ENCODE peak calls at places on chromosomes 12 and 14, in four cellular contexts. F is GM12865, I is A673, G is left ventricle myocardium inferior. T is an unnamed sample.

GRCh38 chr12:104136577-104136976 is 1.4 kb downstream of the NFYB start:
- DNase-seq in G (no peak), F (no peak), I (peak), T (no peak)

GRCh38 chr12:105987687-105988035 is 151.1 kb downstream of the NUAK1 start:
- DNase-seq in F (no peak), I (no peak), G (no peak), T (no peak)

GRCh38 chr12:122651520-122652224 is 51.5 kb downstream of the HCAR2 start:
- DNase-seq in G (no peak), I (no peak), F (no peak), T (no peak)

GRCh38 chr12:109331546-109331945 is 16.2 kb upstream of the MYO1H start:
- DNase-seq in I (no peak), G (no peak), F (no peak), T (no peak)

GRCh38 chr14:89428556-89429196 is 11.6 kb upstream of the FOXN3 start:
- DNase-seq in G (no peak), I (no peak), F (no peak), T (no peak)

GRCh38 chr14:24366664-24367505 is 1.1 kb upstream of the NFATC4 start:
- DNase-seq in I (peak), F (peak), G (peak), T (peak)

GRCh38 chr14:103629503-103630121 is 601 bp downstream of the KLC1 start:
- DNase-seq in G (peak), I (peak), F (peak), T (peak)

GRCh38 chr12:67161322-67161918 is 107.7 kb upstream of the CAND1 start:
- DNase-seq in G (no peak), I (peak), F (peak), T (peak)

GRCh38 chr12:53480425-53481107 is 18.7 kb downstream of the MAP3K12 start:
- DNase-seq in I (no peak), G (no peak), F (no peak), T (no peak)

GRCh38 chr12:42482086-42482819 is 107.3 kb downstream of the PRICKLE1 start:
- DNase-seq in F (no peak), G (peak), I (no peak), T (no peak)

GRCh38 chr12:51118706-51119105 is 35.3 kb upstream of the CSRNP2 start:
- DNase-seq in F (no peak), G (no peak), I (no peak), T (no peak)

GRCh38 chr12:106586803-106587684 is 4.2 kb downstream of the RFX4 start:
- DNase-seq in I (no peak), G (no peak), F (no peak), T (no peak)

GRCh38 chr12:117208811-117209455 is 18.7 kb upstream of the FBXO21 start:
- DNase-seq in F (no peak), G (no peak), I (no peak), T (no peak)

GRCh38 chr14:25039933-25040332 is 10.0 kb downstream of the STXBP6 start:
- DNase-seq in F (no peak), G (no peak), I (no peak), T (no peak)

GRCh38 chr12:13836116-13836515 is 145.3 kb downstream of the GRIN2B start:
- DNase-seq in F (no peak), I (no peak), G (no peak), T (no peak)

GRCh38 chr14:100538566-100539318 is 48.5 kb downstream of the BEGAIN start:
- DNase-seq in G (peak), I (no peak), F (no peak), T (no peak)

GRCh38 chr12:53063708-53064612 is 14.1 kb downstream of the TNS2 start:
- DNase-seq in G (peak), I (no peak), F (no peak), T (no peak)

GRCh38 chr14:90058876-90059458 is 2.8 kb upstream of the KCNK13 start:
- DNase-seq in F (no peak), G (no peak), I (no peak), T (no peak)

GRCh38 chr14:46051801-46052200 is 599.8 kb downstream of the RPL10L start:
- DNase-seq in I (no peak), F (no peak), G (no peak), T (no peak)

GRCh38 chr14:46053221-46053620 is 598.4 kb downstream of the RPL10L start:
- DNase-seq in G (no peak), I (no peak), F (no peak), T (no peak)

DNA sequence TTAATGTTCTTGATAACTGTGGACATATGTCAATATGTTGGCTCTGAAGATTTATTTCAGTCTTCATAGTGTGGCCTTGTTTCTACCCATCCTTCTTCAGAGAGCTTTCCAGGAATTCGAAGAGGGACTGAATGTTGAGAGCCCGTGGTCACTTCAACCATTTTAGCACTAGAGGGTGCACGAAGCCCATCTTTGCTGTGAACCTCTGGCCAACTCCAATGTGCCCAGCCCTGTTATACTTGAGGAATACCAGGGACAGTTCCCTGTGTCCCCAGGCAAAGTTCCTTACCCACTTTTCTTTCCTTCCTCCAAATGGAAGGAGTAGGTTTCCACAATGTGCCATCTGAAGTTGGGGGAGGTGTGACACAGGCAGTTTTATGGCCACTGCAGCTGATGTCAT is 603.5 kb downstream of the RPL10L start:
- DNase-seq in G (no peak), F (peak), I (peak), T (no peak)
- TF ChIP-seq CTCF in G (no peak), F (peak), I (peak), T (peak)

GRCh38 chr12:125332900-125333299 is 267.7 kb downstream of the AACS start:
- DNase-seq in G (no peak), I (no peak), F (no peak), T (no peak)
- TF ChIP-seq CTCF in G (no peak), I (peak), F (peak), T (no peak)

DNA sequence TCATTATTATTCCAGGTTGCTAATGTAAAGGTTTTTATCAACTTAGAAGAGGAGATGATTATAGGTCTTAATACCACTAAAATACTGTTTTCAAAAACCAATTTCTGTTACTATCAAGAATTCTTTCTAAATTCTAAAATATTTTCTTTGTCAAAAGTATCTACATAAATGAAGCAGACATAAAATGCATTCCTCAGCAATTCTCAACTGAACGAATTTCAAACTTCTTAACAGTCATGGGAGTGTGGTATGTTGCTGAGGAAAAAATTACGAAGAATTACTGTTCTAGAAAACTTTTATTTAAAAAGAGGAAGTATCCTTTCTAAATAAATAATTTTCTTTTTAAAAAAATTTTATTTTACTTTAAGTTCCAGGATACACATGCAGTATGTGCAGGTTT is 146.4 kb downstream of the SLC2A13 start:
- DNase-seq in G (no peak), F (no peak), I (no peak), T (no peak)
- TF ChIP-seq CTCF in G (no peak), F (no peak), I (no peak), T (no peak)

GRCh38 chr12:25827141-25827540 is 131.3 kb upstream of the RASSF8 start:
- DNase-seq in G (no peak), I (no peak), F (no peak), T (no peak)

GRCh38 chr12:25828188-25828587 is 130.3 kb upstream of the RASSF8 start:
- DNase-seq in G (no peak), I (no peak), F (no peak), T (no peak)

GRCh38 chr12:25830456-25830855 is 128.0 kb upstream of the RASSF8 start:
- DNase-seq in I (no peak), G (no peak), F (no peak), T (no peak)

GRCh38 chr12:25827747-25828146 is 130.7 kb upstream of the RASSF8 start:
- DNase-seq in I (no peak), F (no peak), G (no peak), T (no peak)

GRCh38 chr12:25829192-25829591 is 129.3 kb upstream of the RASSF8 start:
- DNase-seq in F (no peak), G (no peak), I (no peak), T (no peak)
- TF ChIP-seq CTCF in F (no peak), G (no peak), I (no peak), T (no peak)

GRCh38 chr12:23555808-23556207 is 393.7 kb downstream of the SOX5 start:
- DNase-seq in F (no peak), G (no peak), I (no peak), T (no peak)
- TF ChIP-seq CTCF in F (no peak), G (no peak), I (no peak), T (no peak)

DNA sequence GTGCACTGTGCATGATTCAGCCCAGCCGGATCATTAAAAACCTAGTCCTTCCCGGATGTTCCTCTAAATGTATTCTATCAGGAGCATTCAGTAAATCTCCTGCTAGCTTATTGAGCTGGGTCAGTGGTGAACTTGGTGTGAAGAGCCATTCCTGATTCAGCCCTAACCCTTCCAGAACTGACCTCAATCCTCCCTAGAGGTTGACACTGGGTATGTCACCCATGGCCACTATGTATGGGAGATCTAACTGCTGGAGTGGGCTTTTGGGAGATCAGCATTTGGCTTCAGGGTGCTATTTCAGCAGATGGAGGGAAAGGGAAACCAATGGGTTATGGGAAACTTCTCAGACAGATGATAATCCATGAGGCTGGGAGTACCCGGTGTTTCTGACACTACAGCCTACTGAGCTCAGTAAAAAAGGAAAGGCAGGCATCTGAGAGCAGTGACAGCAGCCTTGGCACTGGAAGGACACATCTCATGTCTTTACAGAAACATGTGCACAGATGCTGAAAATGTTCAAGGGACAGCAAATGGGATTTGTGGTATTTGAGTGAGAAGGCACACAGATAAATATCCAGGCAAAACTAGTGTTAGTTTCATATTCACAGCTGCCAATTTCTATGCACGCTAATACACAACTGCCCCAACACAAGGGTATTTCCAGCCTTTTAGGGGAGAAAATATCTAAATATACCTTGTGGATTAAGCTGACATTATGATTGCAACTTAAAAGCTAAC is 258.8 kb downstream of the DPF3 start:
- DNase-seq in F (peak), G (no peak), I (no peak), T (no peak)
- TF ChIP-seq CTCF in F (no peak), G (no peak), I (no peak), T (no peak)

GRCh38 chr12:64039285-64039871 is 182.7 kb downstream of the KICS2 start:
- DNase-seq in F (no peak), G (no peak), I (peak), T (no peak)
- TF ChIP-seq CTCF in F (no peak), G (no peak), I (no peak), T (no peak)

GRCh38 chr12:3293446-3294161 is 197.4 kb upstream of the PRMT8 start:
- DNase-seq in I (no peak), G (no peak), F (no peak), T (no peak)
- TF ChIP-seq CTCF in I (no peak), G (peak), F (no peak), T (no peak)

GRCh38 chr14:68979021-68979721 is at the start of gene ACTN1:
- DNase-seq in I (peak), G (peak), F (peak), T (peak)

GRCh38 chr14:68977137-68977740 is 1.9 kb downstream of the ACTN1 start:
- DNase-seq in F (peak), I (peak), G (no peak), T (no peak)

GRCh38 chr14:68976160-68977067 is 2.7 kb downstream of the ACTN1 start:
- DNase-seq in F (no peak), G (peak), I (no peak), T (no peak)

GRCh38 chr14:68978550-68978911 is 571 bp downstream of the ACTN1 start:
- DNase-seq in G (peak), I (peak), F (peak), T (no peak)

GRCh38 chr14:68977741-68978549 is 1.2 kb downstream of the ACTN1 start:
- DNase-seq in F (peak), I (peak), G (peak), T (no peak)
- TF ChIP-seq CTCF in F (no peak), I (no peak), G (peak), T (no peak)

DNA sequence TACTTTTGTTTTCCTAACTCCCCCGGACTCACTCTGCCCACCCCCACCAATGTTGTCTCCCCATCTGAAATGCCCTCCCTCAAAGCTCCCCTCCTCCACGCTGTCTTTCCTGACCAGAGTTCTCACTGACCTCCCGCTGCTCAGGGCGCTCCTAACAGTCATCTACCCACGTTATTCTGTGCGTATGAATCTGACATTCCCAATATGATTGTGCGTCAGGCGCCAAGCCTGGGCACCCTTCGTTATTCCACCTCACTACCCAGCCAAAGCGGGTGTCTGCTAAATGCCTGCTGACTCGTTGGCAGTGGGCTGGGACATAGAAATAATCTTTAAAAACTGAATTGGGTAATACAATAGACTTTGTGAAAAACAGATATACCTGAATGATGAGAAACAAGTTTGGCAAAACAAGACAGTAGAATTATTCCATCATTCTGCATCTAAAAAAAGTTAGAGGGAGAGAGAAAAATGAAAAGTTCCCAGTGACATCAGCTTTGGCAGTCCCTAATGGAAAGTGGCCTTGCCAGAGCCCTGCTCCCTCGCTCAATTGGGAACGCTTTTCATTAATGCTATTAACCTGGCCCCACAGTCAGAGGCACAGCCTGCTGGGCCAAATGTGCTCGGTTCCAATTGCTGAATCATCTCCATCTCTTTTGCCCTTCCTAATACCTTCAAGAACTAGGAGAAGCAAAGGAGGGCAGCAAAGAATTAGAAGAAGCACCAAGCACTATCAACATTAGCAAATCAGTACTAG is 74.0 kb upstream of the PLXNC1 start:
- DNase-seq in G (peak), F (no peak), I (no peak), T (no peak)
- TF ChIP-seq CTCF in G (no peak), F (no peak), I (no peak), T (no peak)